ENCODE peak calls at places on chromosomes 11 and 22, in ten cellular contexts. E is foreskin melanocyte; H is amniotic stem cell; I is left ventricle myocardium superior; M is iris pigment epithelial cell; W is colonic mucosa; D is fibroblast of the conjunctiva; Z is stimulated activated CD8-positive, alpha-beta memory T cell treated with anti-CD3 and anti-CD28 coated beads, Interleukin-15, amount 100 ng/mL, for 1 hour; U is A549; C is activated T-cell treated with anti-CD3 and anti-CD28 coated beads for 1 hour. Q is an unnamed sample.

GRCh38 chr11:1024597-1025409 is 11.7 kb downstream of the MUC6 start:
- DNase-seq in I (no peak), M (no peak), E (no peak), H (no peak), W (no peak), U (no peak), D (no peak), C (no peak), Z (no peak), Q (no peak)

GRCh38 chr22:20807315-20807752 is 33.4 kb downstream of the SERPIND1 start:
- DNase-seq in D (peak), W (no peak), H (peak), C (no peak), M (peak), Z (no peak), U (peak), E (peak), I (no peak), Q (no peak)

GRCh38 chr11:84212467-84213390 is 926.6 kb upstream of the CCDC90B start:
- DNase-seq in I (no peak), D (no peak), E (peak), W (no peak), M (no peak), U (no peak), C (no peak), H (no peak), Z (no peak), Q (no peak)

GRCh38 chr11:45211732-45212131 is 65.3 kb downstream of the PRDM11 start:
- DNase-seq in E (no peak), C (no peak), M (no peak), W (no peak), I (no peak), D (no peak), Z (no peak), U (no peak), H (no peak), Q (no peak)

GRCh38 chr11:70912226-70912840 is 340.0 kb downstream of the SHANK2 start:
- DNase-seq in W (no peak), H (no peak), M (no peak), E (no peak), C (no peak), Z (no peak), U (no peak), I (no peak), D (no peak), Q (no peak)

GRCh38 chr11:92827132-92827531 is 142.3 kb upstream of the MTNR1B start:
- DNase-seq in E (no peak), I (no peak), W (no peak), M (no peak), D (no peak), U (no peak), C (no peak), H (no peak), Z (no peak), Q (no peak)

GRCh38 chr11:9550209-9550628 is 23.3 kb upstream of the WEE1 start:
- DNase-seq in I (no peak), H (no peak), Z (no peak), D (no peak), E (no peak), U (no peak), C (no peak), W (no peak), M (no peak), Q (no peak)

GRCh38 chr22:25673721-25674120 is 68.3 kb upstream of the MYO18B start:
- DNase-seq in D (no peak), M (no peak), E (peak), C (no peak), W (no peak), Z (no peak), I (no peak), U (no peak), H (no peak), Q (no peak)

GRCh38 chr11:84899740-84900139 is 727.4 kb downstream of the DLG2 start:
- DNase-seq in Z (no peak), H (no peak), C (no peak), I (no peak), D (no peak), M (peak), U (peak), W (no peak), E (no peak), Q (no peak)

GRCh38 chr11:7046474-7046873 is 26.2 kb downstream of the NLRP14 start:
- DNase-seq in Z (no peak), M (peak), D (peak), E (no peak), U (no peak), H (no peak), I (no peak), C (no peak), W (no peak), Q (no peak)

GRCh38 chr11:74559934-74560309 is 32.5 kb upstream of the POLD3 start:
- DNase-seq in I (no peak), U (no peak), M (peak), E (no peak), C (no peak), D (no peak), W (no peak), Z (no peak), H (no peak), Q (no peak)

GRCh38 chr11:76579047-76579751 is 91.3 kb downstream of the LRRC32 start:
- DNase-seq in Z (no peak), W (no peak), H (no peak), U (no peak), M (peak), E (no peak), C (no peak), I (peak), D (no peak), Q (no peak)

GRCh38 chr22:31020334-31020733 is 51.3 kb downstream of the TUG1 start:
- DNase-seq in I (no peak), E (no peak), Z (no peak), W (no peak), C (no peak), H (no peak), D (no peak), U (no peak), M (no peak), Q (no peak)

GRCh38 chr11:60984616-60985015 is 13.1 kb downstream of the CD6 start:
- DNase-seq in E (no peak), U (no peak), C (no peak), H (no peak), D (no peak), Z (no peak), M (no peak), W (no peak), I (no peak), Q (no peak)

GRCh38 chr22:17283423-17283822 is 64.2 kb upstream of the ADA2 start:
- DNase-seq in W (no peak), H (no peak), D (no peak), C (no peak), E (no peak), Z (no peak), U (no peak), M (no peak), I (no peak), Q (no peak)

GRCh38 chr22:18091916-18092526 is 14.2 kb downstream of the PEX26 start:
- DNase-seq in E (no peak), C (no peak), Z (no peak), W (peak), I (peak), H (no peak), U (peak), M (no peak), D (no peak), Q (no peak)

GRCh38 chr11:37811349-37811748 is 1213.3 kb upstream of the RAG2 start:
- DNase-seq in D (no peak), E (no peak), I (no peak), Z (no peak), C (no peak), M (no peak), W (no peak), U (no peak), H (no peak), Q (no peak)

GRCh38 chr11:34344410-34345011 is 13.3 kb downstream of the ABTB2 start:
- DNase-seq in I (no peak), D (no peak), Z (no peak), U (no peak), W (no peak), M (no peak), E (no peak), C (no peak), H (no peak), Q (no peak)

GRCh38 chr22:28358244-28358777 is 321.3 kb downstream of the TTC28 start:
- DNase-seq in U (no peak), C (no peak), W (no peak), M (no peak), E (no peak), I (no peak), H (no peak), Z (no peak), D (no peak), Q (no peak)

GRCh38 chr22:39238966-39239510 is 5.7 kb downstream of the PDGFB start:
- DNase-seq in U (no peak), M (no peak), H (no peak), Z (no peak), W (no peak), C (no peak), D (no peak), E (no peak), I (no peak), Q (no peak)

GRCh38 chr22:48489551-48490512 is 1337.8 kb downstream of the BRD1 start:
- DNase-seq in D (no peak), E (peak), C (no peak), Z (no peak), I (no peak), W (no peak), M (no peak), U (no peak), H (no peak), Q (no peak)

GRCh38 chr11:67996622-67997459 is 7.1 kb downstream of the UNC93B1 start:
- DNase-seq in H (no peak), E (peak), U (peak), M (no peak), W (peak), C (no peak), D (no peak), Z (no peak), I (peak), Q (no peak)

GRCh38 chr11:48024635-48025071 is 44.3 kb downstream of the PTPRJ start:
- DNase-seq in U (no peak), D (no peak), I (no peak), W (no peak), Z (no peak), M (no peak), H (no peak), E (no peak), C (no peak), Q (no peak)

GRCh38 chr22:39658806-39659463 is 88.4 kb downstream of the CACNA1I start:
- DNase-seq in M (no peak), E (no peak), U (no peak), H (no peak), I (no peak), W (no peak), Z (no peak), C (no peak), D (no peak), Q (no peak)

GRCh38 chr11:73152086-73152853 is 10.2 kb upstream of the FCHSD2 start:
- DNase-seq in I (no peak), W (no peak), M (no peak), C (no peak), D (no peak), E (no peak), H (no peak), U (no peak), Z (no peak), Q (peak)

Q was measured in naive B cell.